ENCODE peak calls at places on chromosome 9, in seven cellular contexts. U is brain microvascular endothelial cell, C is Panc1, L is left lung, H is fibroblast of pulmonary artery, F is right lobe of liver, S is A549. K is an unnamed sample.

GRCh38 chr9:34884732-34885131 is 73.4 kb upstream of the PHF24 start:
- DNase-seq in U (no peak), C (no peak), L (no peak), H (no peak), F (no peak), S (no peak), K (no peak)

GRCh38 chr9:98108540-98109031 is 10.4 kb downstream of the TRIM14 start:
- DNase-seq in U (no peak), C (no peak), L (no peak), H (no peak), F (no peak), S (no peak), K (no peak)

GRCh38 chr9:74407166-74407565 is 90.0 kb upstream of the RORB start:
- DNase-seq in U (no peak), C (no peak), L (no peak), H (no peak), F (no peak), S (no peak), K (no peak)

GRCh38 chr9:131254107-131254491 is 22.2 kb downstream of the FAM78A start:
- DNase-seq in U (no peak), C (no peak), L (peak; percentile 75), H (no peak), F (no peak), S (no peak), K (no peak)

GRCh38 chr9:89879711-89880110 is 274.9 kb downstream of the GADD45G start:
- DNase-seq in U (no peak), C (no peak), L (no peak), H (no peak), F (no peak), S (no peak), K (no peak)

GRCh38 chr9:34362614-34363013 is 14.1 kb downstream of the MYORG start:
- DNase-seq in U (no peak), C (no peak), L (no peak), H (no peak), F (no peak), S (no peak), K (no peak)

GRCh38 chr9:5263568-5264218 is 32.5 kb downstream of the INSL4 start:
- DNase-seq in U (peak; percentile 3), C (no peak), L (no peak), H (peak; percentile 25), F (no peak), S (peak; percentile 22), K (peak; percentile 24)

GRCh38 chr9:134355158-134355557 is 28.9 kb downstream of the RXRA start:
- DNase-seq in U (no peak), C (no peak), L (no peak), H (no peak), F (no peak), S (no peak), K (no peak)

GRCh38 chr9:131661954-131662621 is 77.8 kb downstream of the RAPGEF1 start:
- DNase-seq in U (no peak), C (no peak), L (no peak), H (no peak), F (no peak), S (no peak), K (no peak)

GRCh38 chr9:91680129-91680528 is 256.5 kb upstream of the NFIL3 start:
- DNase-seq in U (no peak), C (no peak), L (no peak), H (no peak), F (no peak), S (no peak), K (no peak)

GRCh38 chr9:12503606-12504122 is 189.5 kb upstream of the TYRP1 start:
- DNase-seq in U (no peak), C (no peak), L (no peak), H (peak; percentile 28), F (no peak), S (no peak), K (no peak)

GRCh38 chr9:129198737-129199435 is 20.8 kb upstream of the IER5L start:
- DNase-seq in U (peak; percentile 12), C (no peak), L (no peak), H (no peak), F (no peak), S (no peak), K (no peak)

GRCh38 chr9:3181049-3181953 is 337.4 kb upstream of the PUM3 start:
- DNase-seq in U (no peak), C (no peak), L (peak; percentile 73), H (peak; percentile 21), F (peak; percentile 42), S (peak; percentile 8), K (peak; percentile 15)

GRCh38 chr9:93301911-93302525 is 118.1 kb downstream of the WNK2 start:
- DNase-seq in U (no peak), C (no peak), L (no peak), H (no peak), F (no peak), S (no peak), K (no peak)

GRCh38 chr9:96818535-96818934 is 35.8 kb downstream of the ZNF782 start:
- DNase-seq in U (no peak), C (no peak), L (no peak), H (peak; percentile 1), F (no peak), S (no peak), K (peak; percentile 21)

GRCh38 chr9:77961541-77961940 is 70.1 kb downstream of the GNAQ start:
- DNase-seq in U (no peak), C (no peak), L (no peak), H (peak; percentile 51), F (no peak), S (no peak), K (peak; percentile 52)

GRCh38 chr9:21559402-21560280 is 77.5 kb upstream of the IFNE start:
- DNase-seq in U (no peak), C (no peak), L (peak; percentile 80), H (peak; percentile 74), F (peak; percentile 32), S (peak; percentile 37), K (peak; percentile 78)

GRCh38 chr9:97874617-97875016 is 21.6 kb downstream of the FOXE1 start:
- DNase-seq in U (no peak), C (no peak), L (no peak), H (no peak), F (no peak), S (no peak), K (no peak)

GRCh38 chr9:116039893-116040292 is 113.7 kb upstream of the PAPPA start:
- DNase-seq in U (no peak), C (no peak), L (no peak), H (no peak), F (no peak), S (no peak), K (no peak)

GRCh38 chr9:33230756-33231691 is 8.9 kb upstream of the SPINK4 start:
- DNase-seq in U (no peak), C (no peak), L (no peak), H (no peak), F (no peak), S (no peak), K (no peak)

DNA sequence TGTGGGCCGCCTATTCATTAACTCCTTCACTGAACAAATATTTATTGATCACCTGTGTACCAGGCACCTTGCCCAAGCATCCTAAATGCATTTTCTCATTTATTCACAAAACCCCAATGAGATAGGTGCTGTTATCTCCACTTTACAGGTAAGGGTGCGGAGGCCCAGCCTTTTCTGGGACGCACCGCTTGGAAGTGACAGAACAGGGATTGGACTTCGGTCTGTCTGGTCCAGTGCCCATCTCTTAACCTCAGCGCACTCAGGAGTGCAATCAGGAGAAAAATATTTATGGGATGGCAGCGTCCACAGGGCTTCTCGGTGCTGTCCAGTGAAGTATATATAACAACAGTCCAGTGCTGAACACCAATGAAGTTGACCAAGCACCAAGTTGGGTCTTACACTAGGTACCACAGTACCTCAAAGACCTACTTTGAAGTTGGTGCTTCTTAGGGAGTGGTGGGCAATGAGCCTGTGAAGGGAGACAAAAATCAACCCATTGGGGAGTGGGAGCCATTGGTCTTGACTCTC is 18.9 kb upstream of the GARNL3 start:
- DNase-seq in U (no peak), C (no peak), L (no peak), H (no peak), F (peak; percentile 64), S (no peak), K (no peak)
- H3K4me3 ChIP-seq in U (peak overlapping the region; percentile 83), C (peak overlapping the region; percentile 78), L (peak overlapping the region; percentile 64), H (peak overlapping the region; percentile 70), F (peak overlapping the region; percentile 51), S (peak overlapping the region; percentile 62), K (peak overlapping the region; percentile 63)

GRCh38 chr9:87643778-87644570 is 81.9 kb upstream of the CTSL start:
- DNase-seq in U (no peak), C (no peak), L (no peak), H (no peak), F (no peak), S (no peak), K (no peak)

GRCh38 chr9:87644659-87645058 is 81.3 kb upstream of the CTSL start:
- DNase-seq in U (no peak), C (no peak), L (no peak), H (no peak), F (no peak), S (no peak), K (no peak)

GRCh38 chr9:87646546-87646945 is 79.4 kb upstream of the CTSL start:
- DNase-seq in U (no peak), C (no peak), L (no peak), H (no peak), F (no peak), S (no peak), K (no peak)

GRCh38 chr9:87648606-87649005 is 77.3 kb upstream of the CTSL start:
- DNase-seq in U (no peak), C (no peak), L (no peak), H (no peak), F (no peak), S (no peak), K (no peak)

GRCh38 chr9:87647114-87647513 is 78.8 kb upstream of the CTSL start:
- DNase-seq in U (no peak), C (no peak), L (no peak), H (no peak), F (no peak), S (no peak), K (no peak)
- H3K4me3 ChIP-seq in U (no peak overlapping the region), C (no peak overlapping the region), L (no peak overlapping the region), H (no peak overlapping the region), F (no peak overlapping the region), S (no peak overlapping the region), K (no peak overlapping the region)

DNA sequence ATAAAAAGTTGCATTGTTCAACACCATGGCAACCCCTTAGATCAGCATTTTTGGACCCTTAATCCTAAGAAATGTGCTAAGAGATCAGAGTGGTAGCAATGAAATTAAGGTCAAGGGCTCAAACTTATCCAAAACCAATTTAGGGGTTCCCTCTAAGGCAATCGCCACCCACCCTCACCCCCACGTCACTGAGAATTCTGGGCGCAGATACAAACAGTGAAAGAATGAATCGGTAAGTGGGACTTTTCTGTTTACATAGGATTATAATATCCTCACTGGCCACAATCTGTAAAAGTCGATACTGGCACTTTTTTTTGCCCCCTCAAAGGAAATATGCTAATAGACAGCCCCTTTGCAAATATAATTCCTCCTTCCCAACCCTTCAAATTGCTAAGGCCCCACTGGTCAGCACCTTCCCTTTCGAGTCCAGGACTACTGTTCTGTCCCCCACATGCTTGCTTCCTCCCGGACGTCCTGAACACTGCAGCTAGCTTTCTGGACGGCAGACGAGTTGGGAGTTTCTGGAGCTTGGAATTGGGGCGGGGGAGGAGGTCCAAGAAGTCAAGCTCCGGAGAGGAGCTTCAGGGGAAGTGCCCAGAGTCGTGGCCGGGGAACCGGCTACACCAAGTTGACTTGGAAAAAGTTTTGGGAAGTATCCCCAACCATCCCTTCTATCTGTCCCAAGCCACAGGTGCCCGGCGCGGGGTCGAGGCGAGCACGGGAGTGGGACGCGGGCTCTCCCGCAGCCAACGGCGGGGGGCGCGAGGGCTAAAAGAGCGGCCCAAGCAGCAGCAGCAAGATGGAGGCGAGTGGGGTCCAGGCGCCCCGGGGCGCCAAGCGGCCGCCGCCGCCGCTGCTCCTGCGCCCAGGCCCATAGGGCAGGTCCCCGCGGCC is 2.1 kb downstream of the GAS1 start:
- DNase-seq in U (no peak), C (no peak), L (peak; percentile 78), H (peak; percentile 44), F (no peak), S (no peak), K (peak; percentile 19)
- H3K4me3 ChIP-seq in U (peak overlapping the region; percentile 74), C (no peak overlapping the region), L (peak overlapping the region; percentile 48), H (peak overlapping the region; percentile 90), F (peak overlapping the region; percentile 68), S (peak overlapping the region; percentile 54), K (peak overlapping the region; percentile 88)

GRCh38 chr9:114155967-114156294 is 594 bp downstream of the COL27A1 start:
- DNase-seq in U (no peak), C (no peak), L (peak; percentile 76), H (no peak), F (peak; percentile 42), S (no peak), K (no peak)
- H3K4me3 ChIP-seq in U (peak overlapping the region; percentile 67), C (peak overlapping the region; percentile 56), L (peak overlapping the region; percentile 43), H (peak overlapping the region; percentile 64), F (peak overlapping the region; percentile 67), S (peak overlapping the region; percentile 92), K (peak overlapping the region; percentile 66)

K was measured in cardiac fibroblast.